ENCODE peak calls at places on chromosomes 5 and 9, in nine cellular contexts. One of them, this sample, is unnamed.

GRCh38 chr5:1754531-1755220 is 45.0 kb downstream of the MRPL36 start:
- DNase-seq in H1: peak; percentile 34
- DNase-seq in esophagus squamous epithelium: no peak
- DNase-seq in SJCRH30: no peak
- DNase-seq in left ventricle myocardium inferior: no peak
- DNase-seq in breast epithelium: peak; percentile 28
- DNase-seq in PC-3: no peak
- DNase-seq in foreskin keratinocyte: no peak
- DNase-seq in GM23338: no peak
- DNase-seq in this sample: no peak

GRCh38 chr5:149338364-149338763 is 6.9 kb upstream of the GRPEL2 start:
- DNase-seq in foreskin keratinocyte: no peak
- DNase-seq in esophagus squamous epithelium: no peak
- DNase-seq in SJCRH30: no peak
- DNase-seq in left ventricle myocardium inferior: no peak
- DNase-seq in H1: no peak
- DNase-seq in breast epithelium: no peak
- DNase-seq in GM23338: no peak
- DNase-seq in PC-3: peak; percentile 82
- DNase-seq in this sample: no peak

GRCh38 chr9:120439147-120439546 is 140.8 kb downstream of the CDK5RAP2 start:
- DNase-seq in GM23338: peak; percentile 75
- DNase-seq in SJCRH30: no peak
- DNase-seq in esophagus squamous epithelium: no peak
- DNase-seq in breast epithelium: no peak
- DNase-seq in foreskin keratinocyte: no peak
- DNase-seq in H1: peak; percentile 59
- DNase-seq in left ventricle myocardium inferior: no peak
- DNase-seq in PC-3: peak; percentile 37
- DNase-seq in this sample: no peak

GRCh38 chr5:146425023-146425422 is 22.1 kb upstream of the TCERG1 start:
- DNase-seq in breast epithelium: no peak
- DNase-seq in left ventricle myocardium inferior: no peak
- DNase-seq in H1: no peak
- DNase-seq in GM23338: peak; percentile 62
- DNase-seq in SJCRH30: no peak
- DNase-seq in foreskin keratinocyte: no peak
- DNase-seq in PC-3: peak; percentile 23
- DNase-seq in esophagus squamous epithelium: no peak
- DNase-seq in this sample: no peak

GRCh38 chr5:90873033-90873517 is 314.5 kb downstream of the ADGRV1 start:
- DNase-seq in esophagus squamous epithelium: no peak
- DNase-seq in GM23338: no peak
- DNase-seq in H1: no peak
- DNase-seq in breast epithelium: no peak
- DNase-seq in PC-3: no peak
- DNase-seq in foreskin keratinocyte: no peak
- DNase-seq in SJCRH30: no peak
- DNase-seq in left ventricle myocardium inferior: no peak
- DNase-seq in this sample: no peak

GRCh38 chr5:141192110-141192725 is at the start of gene PCDHB10:
- DNase-seq in left ventricle myocardium inferior: no peak
- DNase-seq in H1: peak; percentile 92
- DNase-seq in esophagus squamous epithelium: no peak
- DNase-seq in SJCRH30: peak; percentile 69
- DNase-seq in breast epithelium: no peak
- DNase-seq in GM23338: peak; percentile 90
- DNase-seq in foreskin keratinocyte: no peak
- DNase-seq in PC-3: peak; percentile 41
- DNase-seq in this sample: no peak

GRCh38 chr9:8140557-8140956 is 341.0 kb upstream of the DMAC1 start:
- DNase-seq in left ventricle myocardium inferior: no peak
- DNase-seq in PC-3: no peak
- DNase-seq in H1: no peak
- DNase-seq in GM23338: no peak
- DNase-seq in SJCRH30: no peak
- DNase-seq in foreskin keratinocyte: no peak
- DNase-seq in esophagus squamous epithelium: no peak
- DNase-seq in breast epithelium: no peak
- DNase-seq in this sample: no peak

GRCh38 chr5:105836263-105836662 is 1834.5 kb downstream of the EFNA5 start:
- DNase-seq in H1: no peak
- DNase-seq in foreskin keratinocyte: no peak
- DNase-seq in left ventricle myocardium inferior: no peak
- DNase-seq in breast epithelium: no peak
- DNase-seq in esophagus squamous epithelium: no peak
- DNase-seq in GM23338: no peak
- DNase-seq in PC-3: no peak
- DNase-seq in SJCRH30: no peak
- DNase-seq in this sample: no peak

GRCh38 chr9:76697554-76697953 is 66.7 kb upstream of the PCA3 start:
- DNase-seq in SJCRH30: no peak
- DNase-seq in GM23338: no peak
- DNase-seq in foreskin keratinocyte: no peak
- DNase-seq in breast epithelium: no peak
- DNase-seq in H1: no peak
- DNase-seq in PC-3: no peak
- DNase-seq in esophagus squamous epithelium: no peak
- DNase-seq in left ventricle myocardium inferior: no peak
- DNase-seq in this sample: no peak

GRCh38 chr9:3929345-3930150 is 370.3 kb downstream of the GLIS3 start:
- DNase-seq in breast epithelium: no peak
- DNase-seq in foreskin keratinocyte: no peak
- DNase-seq in SJCRH30: no peak
- DNase-seq in PC-3: no peak
- DNase-seq in left ventricle myocardium inferior: no peak
- DNase-seq in H1: no peak
- DNase-seq in GM23338: no peak
- DNase-seq in esophagus squamous epithelium: no peak
- DNase-seq in this sample: no peak

GRCh38 chr5:164713682-164714081 is 1208.3 kb downstream of the MAT2B start:
- DNase-seq in breast epithelium: no peak
- DNase-seq in foreskin keratinocyte: no peak
- DNase-seq in H1: no peak
- DNase-seq in left ventricle myocardium inferior: no peak
- DNase-seq in esophagus squamous epithelium: no peak
- DNase-seq in PC-3: no peak
- DNase-seq in GM23338: no peak
- DNase-seq in SJCRH30: no peak
- DNase-seq in this sample: no peak

GRCh38 chr5:158744226-158744625 is 355.5 kb downstream of the EBF1 start:
- DNase-seq in breast epithelium: no peak
- DNase-seq in PC-3: no peak
- DNase-seq in GM23338: no peak
- DNase-seq in SJCRH30: no peak
- DNase-seq in left ventricle myocardium inferior: no peak
- DNase-seq in esophagus squamous epithelium: no peak
- DNase-seq in H1: no peak
- DNase-seq in foreskin keratinocyte: no peak
- DNase-seq in this sample: no peak

GRCh38 chr5:158751961-158752655 is 347.6 kb downstream of the EBF1 start:
- DNase-seq in GM23338: no peak
- DNase-seq in SJCRH30: no peak
- DNase-seq in esophagus squamous epithelium: no peak
- DNase-seq in foreskin keratinocyte: no peak
- DNase-seq in left ventricle myocardium inferior: no peak
- DNase-seq in PC-3: no peak
- DNase-seq in breast epithelium: no peak
- DNase-seq in H1: no peak
- DNase-seq in this sample: no peak

GRCh38 chr5:158744680-158745079 is 355.0 kb downstream of the EBF1 start:
- DNase-seq in H1: no peak
- DNase-seq in SJCRH30: no peak
- DNase-seq in left ventricle myocardium inferior: no peak
- DNase-seq in esophagus squamous epithelium: no peak
- DNase-seq in foreskin keratinocyte: no peak
- DNase-seq in GM23338: no peak
- DNase-seq in PC-3: no peak
- DNase-seq in breast epithelium: no peak
- DNase-seq in this sample: no peak

GRCh38 chr5:158748535-158748934 is 351.2 kb downstream of the EBF1 start:
- DNase-seq in breast epithelium: no peak
- DNase-seq in left ventricle myocardium inferior: no peak
- DNase-seq in esophagus squamous epithelium: no peak
- DNase-seq in GM23338: no peak
- DNase-seq in PC-3: no peak
- DNase-seq in SJCRH30: no peak
- DNase-seq in H1: no peak
- DNase-seq in foreskin keratinocyte: no peak
- DNase-seq in this sample: no peak

DNA sequence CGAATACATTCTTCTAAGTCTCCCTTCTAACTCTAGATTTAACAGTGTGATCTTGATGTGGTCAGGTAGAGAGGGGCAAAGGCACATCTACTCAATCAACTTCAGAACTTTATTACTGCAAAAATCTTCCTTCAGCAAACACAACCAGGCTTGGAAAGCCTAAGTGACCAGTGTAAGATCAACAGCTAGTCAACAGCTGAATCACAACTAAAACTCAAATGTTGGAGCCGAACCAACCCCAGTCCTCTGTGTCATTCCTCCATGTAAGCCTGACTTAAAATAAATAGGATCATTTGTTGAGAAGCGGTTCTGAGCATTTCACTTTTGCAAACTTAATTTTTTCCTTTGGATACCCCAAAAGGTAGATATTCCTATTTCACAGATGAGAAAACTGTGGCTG is 352.7 kb downstream of the EBF1 start:
- DNase-seq in H1: no peak
- DNase-seq in SJCRH30: no peak
- DNase-seq in left ventricle myocardium inferior: no peak
- DNase-seq in foreskin keratinocyte: no peak
- DNase-seq in GM23338: no peak
- DNase-seq in breast epithelium: no peak
- DNase-seq in esophagus squamous epithelium: no peak
- DNase-seq in PC-3: peak; percentile 70
- DNase-seq in this sample: no peak
- H3K4me1 ChIP-seq in H1: no peaks in the 10 kb centered on the region
- H3K4me1 ChIP-seq in SJCRH30: peaks cover 6% of the 10 kb centered on the region
- H3K4me1 ChIP-seq in left ventricle myocardium inferior: peaks cover 14% of the 10 kb centered on the region
- H3K4me1 ChIP-seq in foreskin keratinocyte: no peaks in the 10 kb centered on the region
- H3K4me1 ChIP-seq in GM23338: no peaks in the 10 kb centered on the region
- H3K4me1 ChIP-seq in breast epithelium: no peaks in the 10 kb centered on the region
- H3K4me1 ChIP-seq in esophagus squamous epithelium: no peaks in the 10 kb centered on the region
- H3K4me1 ChIP-seq in PC-3: peaks cover 11% of the 10 kb centered on the region
- H3K4me1 ChIP-seq in this sample: no peaks in the 10 kb centered on the region

DNA sequence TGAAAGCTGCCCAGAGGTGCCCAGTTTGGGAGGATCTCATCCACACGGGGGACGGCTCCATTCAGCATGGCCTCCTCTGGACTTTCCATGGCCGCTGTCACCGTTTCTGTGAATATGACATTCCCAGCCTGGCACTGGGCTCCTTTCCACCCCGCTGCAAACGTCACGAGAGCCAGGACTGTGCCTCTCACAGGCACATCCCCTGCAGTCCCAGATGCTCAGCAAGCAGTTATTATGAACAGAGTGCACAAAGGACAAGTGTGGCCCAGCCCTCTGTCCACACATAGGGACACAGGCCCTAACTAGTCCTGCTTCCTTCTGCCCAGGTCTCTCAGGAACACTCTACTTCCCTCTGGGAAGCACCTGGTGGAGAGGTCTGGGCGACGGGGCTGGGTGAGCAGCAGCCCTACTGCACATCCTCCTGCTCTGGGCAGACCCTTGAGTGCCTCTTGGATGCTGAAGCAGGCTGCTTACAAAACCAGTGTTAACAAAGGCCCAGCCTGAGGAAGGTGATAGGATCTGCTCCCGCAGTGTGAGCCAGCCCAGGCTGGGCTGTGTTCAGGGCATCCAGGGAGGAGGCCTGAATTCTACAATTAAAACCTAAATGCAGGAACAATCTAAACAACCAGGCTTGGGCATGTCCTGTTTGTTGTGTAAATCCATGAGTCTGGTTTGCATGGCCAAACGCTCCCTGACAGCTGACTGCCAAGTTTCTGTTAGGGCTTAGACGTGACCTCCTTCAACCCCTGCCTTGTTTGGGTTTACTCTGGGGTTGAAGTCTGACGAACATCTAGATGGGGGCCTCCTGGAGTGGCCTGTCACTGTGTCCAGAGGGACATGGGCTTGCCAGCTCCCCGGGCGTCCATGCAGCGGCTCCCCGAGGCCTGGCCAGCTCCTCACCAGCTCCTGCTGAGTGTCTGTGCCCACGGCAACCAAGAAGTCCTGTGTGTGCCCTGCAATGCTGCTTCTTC is 269.8 kb downstream of the GADD45G start:
- DNase-seq in breast epithelium: peak; percentile 50
- DNase-seq in foreskin keratinocyte: no peak
- DNase-seq in SJCRH30: peak; percentile 38
- DNase-seq in H1: peak; percentile 29
- DNase-seq in esophagus squamous epithelium: no peak
- DNase-seq in PC-3: no peak
- DNase-seq in left ventricle myocardium inferior: peak; percentile 53
- DNase-seq in GM23338: no peak
- DNase-seq in this sample: no peak
- H3K4me1 ChIP-seq in breast epithelium: no peaks in the 10 kb centered on the region
- H3K4me1 ChIP-seq in foreskin keratinocyte: no peaks in the 10 kb centered on the region
- H3K4me1 ChIP-seq in SJCRH30: peaks cover 27% of the 10 kb centered on the region
- H3K4me1 ChIP-seq in H1: no peaks in the 10 kb centered on the region
- H3K4me1 ChIP-seq in esophagus squamous epithelium: peaks cover 40% of the 10 kb centered on the region
- H3K4me1 ChIP-seq in PC-3: no peaks in the 10 kb centered on the region
- H3K4me1 ChIP-seq in left ventricle myocardium inferior: peaks cover 81% of the 10 kb centered on the region
- H3K4me1 ChIP-seq in GM23338: no peaks in the 10 kb centered on the region
- H3K4me1 ChIP-seq in this sample: no peaks in the 10 kb centered on the region

DNA sequence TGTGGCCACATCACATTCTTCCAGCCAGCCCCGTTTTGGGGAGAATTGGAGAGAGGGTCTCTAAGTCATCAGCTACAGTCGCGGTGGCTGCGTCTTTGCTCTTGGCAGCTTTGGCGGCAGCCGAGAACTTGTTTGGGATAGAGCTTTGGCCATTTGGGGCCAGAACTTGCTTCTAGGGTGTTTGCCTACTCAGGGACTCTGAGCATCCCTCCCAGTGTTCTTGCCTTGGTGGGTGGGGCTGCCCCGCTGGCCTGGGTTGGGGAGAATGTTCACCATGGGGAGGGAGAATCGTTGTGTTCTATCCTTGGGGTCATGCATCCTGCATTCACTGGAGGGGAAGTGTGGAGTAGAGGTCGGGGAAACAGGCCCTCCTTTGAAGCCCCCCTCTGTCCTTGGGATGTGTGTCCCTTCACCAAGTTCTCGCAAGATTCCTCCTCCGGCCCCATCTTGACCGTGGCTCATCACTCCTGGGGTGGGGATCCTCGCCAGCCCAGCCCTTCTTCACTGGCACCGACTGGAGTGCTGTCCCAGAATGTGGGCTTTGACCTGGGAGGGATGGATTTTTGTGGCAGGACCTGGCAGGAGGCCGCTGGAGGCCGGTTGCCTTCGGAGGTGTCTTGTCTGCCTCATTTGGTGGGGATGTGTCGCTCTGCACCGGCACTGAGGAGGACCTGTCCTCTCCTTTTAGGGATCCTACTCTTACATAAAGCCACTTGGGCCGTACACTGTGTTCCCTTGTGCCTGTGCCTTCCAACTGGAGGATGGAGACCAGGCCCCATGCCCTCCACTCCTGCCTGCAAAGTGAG is 3.5 kb downstream of the PHF2 start:
- DNase-seq in foreskin keratinocyte: no peak
- DNase-seq in PC-3: no peak
- DNase-seq in GM23338: no peak
- DNase-seq in H1: peak; percentile 42
- DNase-seq in left ventricle myocardium inferior: no peak
- DNase-seq in SJCRH30: no peak
- DNase-seq in breast epithelium: no peak
- DNase-seq in esophagus squamous epithelium: no peak
- DNase-seq in this sample: peak; percentile 7
- H3K4me1 ChIP-seq in foreskin keratinocyte: no peaks in the 10 kb centered on the region
- H3K4me1 ChIP-seq in PC-3: peaks cover 12% of the 10 kb centered on the region
- H3K4me1 ChIP-seq in GM23338: peaks cover 14% of the 10 kb centered on the region
- H3K4me1 ChIP-seq in H1: peaks cover 9% of the 10 kb centered on the region
- H3K4me1 ChIP-seq in left ventricle myocardium inferior: peaks cover 78% of the 10 kb centered on the region
- H3K4me1 ChIP-seq in SJCRH30: no peaks in the 10 kb centered on the region
- H3K4me1 ChIP-seq in breast epithelium: peaks cover 3% of the 10 kb centered on the region
- H3K4me1 ChIP-seq in esophagus squamous epithelium: peaks cover 30% of the 10 kb centered on the region
- H3K4me1 ChIP-seq in this sample: peaks cover 39% of the 10 kb centered on the region

GRCh38 chr9:133428579-133429215 is 6.5 kb downstream of the ADAMTS13 start:
- DNase-seq in foreskin keratinocyte: no peak
- DNase-seq in GM23338: peak; percentile 85
- DNase-seq in left ventricle myocardium inferior: no peak
- DNase-seq in H1: peak; percentile 78
- DNase-seq in SJCRH30: no peak
- DNase-seq in breast epithelium: no peak
- DNase-seq in PC-3: no peak
- DNase-seq in esophagus squamous epithelium: no peak
- DNase-seq in this sample: no peak
- H3K4me1 ChIP-seq in foreskin keratinocyte: no peaks in the 10 kb centered on the region
- H3K4me1 ChIP-seq in GM23338: peaks cover 4% of the 10 kb centered on the region
- H3K4me1 ChIP-seq in left ventricle myocardium inferior: peaks cover 8% of the 10 kb centered on the region
- H3K4me1 ChIP-seq in H1: peaks cover 2% of the 10 kb centered on the region
- H3K4me1 ChIP-seq in SJCRH30: no peaks in the 10 kb centered on the region
- H3K4me1 ChIP-seq in breast epithelium: no peaks in the 10 kb centered on the region
- H3K4me1 ChIP-seq in PC-3: no peaks in the 10 kb centered on the region
- H3K4me1 ChIP-seq in esophagus squamous epithelium: peaks cover 9% of the 10 kb centered on the region
- H3K4me1 ChIP-seq in this sample: no peaks in the 10 kb centered on the region